ENCODE peak calls at places on chromosomes 5 and 9, in nine cellular contexts. H, R, A, P, V, I, O, L and J are unnamed samples.

GRCh38 chr9:1604942-1605560 is 410.1 kb upstream of the SMARCA2 start:
- DNase-seq in H (no peak), O (no peak), V (peak; percentile 18), A (no peak), L (no peak), R (peak; percentile 7), I (no peak), P (peak; percentile 74), J (no peak)

GRCh38 chr9:97769208-97769607 is 72.1 kb upstream of the XPA start:
- DNase-seq in P (no peak), A (no peak), R (no peak), V (no peak), O (no peak), H (no peak), I (no peak), L (no peak), J (no peak)

GRCh38 chr5:128062172-128062746 is 21.3 kb upstream of the SLC12A2 start:
- DNase-seq in L (no peak), O (no peak), A (no peak), V (peak; percentile 70), R (no peak), I (peak; percentile 80), P (no peak), H (no peak), J (no peak)

GRCh38 chr9:126788046-126788445 is 16.8 kb upstream of the ZBTB43 start:
- DNase-seq in H (no peak), V (no peak), A (no peak), R (no peak), O (no peak), I (no peak), L (no peak), P (no peak), J (no peak)

GRCh38 chr9:37953775-37954437 is 50.0 kb upstream of the SLC25A51 start:
- DNase-seq in A (peak; percentile 43), I (peak; percentile 100), O (no peak), H (peak; percentile 82), L (no peak), P (no peak), V (peak; percentile 99), R (no peak), J (peak; percentile 71)

GRCh38 chr5:6504677-6505414 is 56.2 kb downstream of the UBE2QL1 start:
- DNase-seq in L (no peak), P (no peak), H (no peak), I (peak; percentile 15), R (no peak), V (peak; percentile 59), O (no peak), A (no peak), J (peak; percentile 71)

GRCh38 chr9:133030317-133031129 is at the start of gene GTF3C5:
- DNase-seq in O (peak; percentile 89), L (peak; percentile 89), A (peak; percentile 89), R (peak; percentile 95), I (peak; percentile 99), V (peak; percentile 99), P (peak; percentile 99), H (peak; percentile 96), J (peak; percentile 97)

GRCh38 chr9:114606597-114607207 is 4.4 kb upstream of the TMEM268 start:
- DNase-seq in H (no peak), P (no peak), I (peak; percentile 78), L (no peak), V (peak; percentile 66), O (no peak), R (no peak), A (no peak), J (no peak)

GRCh38 chr5:64594025-64594424 is 88.2 kb downstream of the RGS7BP start:
- DNase-seq in V (no peak), I (no peak), P (no peak), H (no peak), L (no peak), R (no peak), A (no peak), O (no peak), J (no peak)

GRCh38 chr5:173646684-173647083 is 30.2 kb upstream of the BOD1 start:
- DNase-seq in L (no peak), P (no peak), A (no peak), I (no peak), O (no peak), R (no peak), H (no peak), V (peak; percentile 76), J (peak; percentile 29)

GRCh38 chr9:136939996-136940525 is 4.5 kb downstream of the FBXW5 start:
- DNase-seq in H (peak; percentile 77), A (no peak), O (no peak), R (no peak), I (no peak), P (no peak), L (peak; percentile 80), V (no peak), J (no peak)

GRCh38 chr9:68678430-68678829 is 26.6 kb upstream of the PIP5K1B start:
- DNase-seq in H (no peak), O (no peak), V (peak; percentile 8), P (peak; percentile 73), L (no peak), R (peak; percentile 68), I (peak; percentile 2), A (no peak), J (no peak)

GRCh38 chr5:42951847-42952411 is 88.2 kb downstream of the ANXA2R start:
- DNase-seq in L (peak; percentile 38), P (peak; percentile 6), O (peak; percentile 61), A (peak; percentile 63), I (peak; percentile 22), H (peak; percentile 78), V (peak; percentile 14), R (no peak), J (no peak)

GRCh38 chr5:35464757-35465156 is 152.9 kb upstream of the SPEF2 start:
- DNase-seq in L (no peak), H (no peak), R (no peak), I (no peak), A (no peak), V (no peak), O (no peak), P (no peak), J (no peak)

GRCh38 chr5:135222771-135223170 is 176.3 kb downstream of the MACROH2A1 start:
- DNase-seq in V (no peak), A (no peak), L (no peak), R (no peak), P (no peak), O (no peak), H (no peak), I (no peak), J (no peak)